ENCODE peak calls at places on chromosome 16, in seven cellular contexts. H, V, P, L, W, F and Z are unnamed samples.

GRCh38 chr16:28616636-28617035 is 6.8 kb upstream of the SULT1A1 start:
- DNase-seq in H (no peak), V (no peak), P (no peak), L (no peak), W (no peak), F (no peak), Z (no peak)

GRCh38 chr16:76207270-76207669 is 69.9 kb upstream of the CNTNAP4 start:
- DNase-seq in H (no peak), V (no peak), P (no peak), L (no peak), W (peak; percentile 17), F (no peak), Z (no peak)

GRCh38 chr16:61792194-61792904 is 243.9 kb downstream of the CDH8 start:
- DNase-seq in H (peak; percentile 89), V (peak; percentile 97), P (peak; percentile 0), L (peak; percentile 78), W (peak; percentile 42), F (no peak), Z (peak; percentile 54)

GRCh38 chr16:57977418-57978069 is 6.6 kb upstream of the CNGB1 start:
- DNase-seq in H (no peak), V (no peak), P (no peak), L (no peak), W (no peak), F (no peak), Z (no peak)

GRCh38 chr16:20846030-20846429 is 39.7 kb downstream of the REXO5 start:
- DNase-seq in H (no peak), V (no peak), P (no peak), L (no peak), W (no peak), F (no peak), Z (no peak)

GRCh38 chr16:11497329-11497805 is 89.4 kb downstream of the LITAF start:
- DNase-seq in H (peak; percentile 29), V (no peak), P (peak; percentile 60), L (peak; percentile 75), W (peak; percentile 96), F (peak; percentile 94), Z (peak; percentile 83)

GRCh38 chr16:83215417-83216001 is 588.7 kb downstream of the CDH13 start:
- DNase-seq in H (no peak), V (no peak), P (peak; percentile 34), L (peak; percentile 53), W (peak; percentile 24), F (no peak), Z (no peak)

GRCh38 chr16:1349351-1349750 is 2.3 kb downstream of the TSR3 start:
- DNase-seq in H (no peak), V (no peak), P (no peak), L (no peak), W (no peak), F (no peak), Z (no peak)

DNA sequence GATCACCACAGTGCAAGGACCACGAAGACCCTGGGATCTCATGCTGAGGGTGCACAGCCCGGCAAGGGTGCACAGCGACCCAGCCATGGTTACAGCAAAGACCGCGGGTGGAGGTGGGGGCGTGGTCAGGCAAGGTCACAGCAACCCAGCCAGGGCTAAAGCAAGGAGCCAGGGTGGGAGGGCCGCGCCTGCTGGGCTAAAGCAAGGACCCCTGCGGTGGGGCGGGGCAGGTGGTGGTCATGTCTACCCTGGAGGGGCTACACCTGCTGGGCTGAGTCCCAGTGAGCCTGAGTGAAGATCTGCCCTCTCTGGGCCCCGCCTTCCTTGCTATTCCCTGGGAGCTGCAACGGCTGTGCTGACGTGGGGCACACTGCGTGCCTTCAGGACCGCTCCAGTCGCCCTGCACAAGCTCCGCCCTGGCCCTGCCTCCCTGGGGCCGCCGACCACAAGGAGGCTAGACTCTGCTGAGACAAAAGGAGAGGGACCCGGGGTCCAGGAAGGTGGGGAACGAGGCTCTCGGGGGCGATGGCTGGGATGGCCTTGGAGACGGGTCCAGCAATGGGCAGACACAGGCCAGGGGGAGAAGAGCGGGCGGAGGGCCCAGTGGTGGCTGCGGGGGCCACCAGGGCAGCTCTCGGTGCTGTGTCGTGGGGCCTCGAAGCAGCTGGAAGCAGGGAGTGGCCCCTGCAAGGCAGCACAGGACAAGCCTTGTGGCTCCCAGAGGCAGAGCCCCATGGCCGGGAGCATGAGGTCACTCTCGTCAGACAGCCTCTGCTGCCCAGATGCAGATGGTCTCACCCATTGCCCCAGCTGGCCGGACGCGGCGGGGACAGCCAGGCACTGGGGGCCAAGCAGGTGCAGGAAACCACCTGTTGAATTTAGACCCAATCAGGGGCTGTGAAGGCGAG is 52.8 kb downstream of the CBFA2T3 start:
- DNase-seq in H (no peak), V (no peak), P (no peak), L (no peak), W (no peak), F (no peak), Z (no peak)
- TF ChIP-seq CTCF in H (no peak), V (no peak), P (no peak), L (no peak), W (no peak), F (no peak), Z (no peak)

DNA sequence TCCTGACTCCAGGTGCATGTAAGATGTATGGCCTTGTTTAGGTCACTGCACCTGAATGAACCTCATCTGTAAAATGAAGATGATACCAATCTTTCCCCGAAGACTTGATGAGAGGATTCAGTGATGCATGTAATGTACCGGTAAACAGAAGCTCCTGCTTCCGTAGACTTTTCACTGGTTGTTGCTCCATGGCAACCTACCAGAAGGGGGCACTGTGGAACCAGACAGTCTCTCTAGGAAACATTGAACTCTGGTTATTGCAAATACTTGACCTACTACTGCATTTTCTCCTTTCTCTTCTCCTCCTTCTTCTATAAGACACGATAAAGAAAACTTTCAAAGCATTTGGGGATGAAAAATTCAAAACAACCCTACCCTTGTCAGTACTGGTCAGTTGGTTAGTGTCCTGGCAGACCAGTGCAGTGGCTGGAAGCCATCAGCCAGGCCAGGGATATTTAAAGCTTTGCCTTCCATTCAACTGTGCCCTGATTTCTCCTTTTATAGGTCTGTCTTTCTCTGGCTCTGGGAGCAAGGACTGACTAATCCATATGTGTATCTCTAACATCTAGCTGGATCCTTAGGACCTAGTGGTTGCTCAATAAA is 667.4 kb upstream of the SALL1 start:
- DNase-seq in H (no peak), V (no peak), P (peak; percentile 74), L (peak; percentile 73), W (peak; percentile 44), F (no peak), Z (no peak)
- TF ChIP-seq CTCF in H (peak; percentile 81), V (peak; percentile 77), P (peak; percentile 86), L (peak; percentile 83), W (peak; percentile 92), F (peak; percentile 39), Z (peak; percentile 93)

DNA sequence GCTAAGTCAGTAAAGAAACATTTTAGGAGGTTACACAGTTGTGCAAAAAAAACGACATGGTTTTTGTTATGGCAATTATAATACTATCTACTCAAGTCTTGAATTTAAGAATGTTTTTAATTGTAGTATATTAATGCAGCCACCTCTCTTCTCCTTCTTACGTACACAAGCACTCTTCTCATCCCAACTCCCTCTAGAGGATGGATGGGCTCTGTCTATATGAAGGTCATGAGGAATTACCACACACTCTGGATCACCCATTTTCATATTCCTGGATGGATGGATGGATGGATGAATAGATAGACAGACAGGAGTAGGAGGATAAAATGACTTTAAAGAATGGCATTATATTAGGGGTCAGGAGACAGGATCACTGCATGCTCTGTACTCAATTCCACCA is 120.0 kb downstream of the PHKB start:
- DNase-seq in H (no peak), V (no peak), P (no peak), L (peak; percentile 9), W (no peak), F (no peak), Z (no peak)
- TF ChIP-seq CTCF in H (no peak), V (no peak), P (no peak), L (peak; percentile 23), W (no peak), F (no peak), Z (peak; percentile 20)

GRCh38 chr16:30526823-30527634 is 663 bp upstream of the ZNF768 start:
- DNase-seq in H (peak; percentile 82), V (peak; percentile 74), P (peak; percentile 96), L (peak; percentile 97), W (peak; percentile 98), F (peak; percentile 94), Z (peak; percentile 92)
- TF ChIP-seq CTCF in H (peak; percentile 25), V (peak; percentile 60), P (peak; percentile 34), L (peak; percentile 24), W (peak; percentile 42), F (peak; percentile 39), Z (peak; percentile 34)